ENCODE peak calls at places on chromosomes 16 and 17, in eight cellular contexts. E is fibroblast of pulmonary artery, K is uterus, Z is lung, V is kidney epithelial cell, S is heart right ventricle, D is HFFc6, Q is GM13976. L is an unnamed sample.
A peak's percentile ranks its signal among the peaks of the same experiment; 100 is the strongest.

GRCh38 chr16:64489449-64489848 is 632.4 kb downstream of the CDH11 start:
- DNase-seq in V (no peak), Z (no peak), K (no peak), Q (no peak), S (no peak), D (no peak), E (peak; percentile 26), L (no peak)

GRCh38 chr16:11164482-11165270 is 91.3 kb downstream of the SOCS1 start:
- DNase-seq in K (no peak), E (no peak), Z (no peak), D (no peak), Q (no peak), S (no peak), V (no peak), L (no peak)

GRCh38 chr16:65071371-65072311 is 50.2 kb downstream of the CDH11 start:
- DNase-seq in E (peak; percentile 38), D (peak; percentile 11), K (peak; percentile 37), V (no peak), S (peak; percentile 21), Z (no peak), Q (no peak), L (no peak)

GRCh38 chr17:27895940-27896535 is 2.9 kb upstream of the LYRM9 start:
- DNase-seq in Z (no peak), Q (no peak), K (no peak), D (no peak), E (no peak), S (no peak), V (no peak), L (no peak)

GRCh38 chr17:17667947-17668346 is 13.3 kb upstream of the RAI1 start:
- DNase-seq in S (no peak), D (no peak), Z (no peak), E (no peak), V (no peak), K (no peak), Q (no peak), L (no peak)

GRCh38 chr17:6782244-6782643 is 6.2 kb downstream of the FBXO39 start:
- DNase-seq in K (no peak), S (no peak), V (no peak), Z (no peak), E (no peak), Q (no peak), D (no peak), L (no peak)

GRCh38 chr16:15950167-15950854 is 895 bp downstream of the ABCC1 start:
- DNase-seq in Z (peak; percentile 36), V (no peak), E (peak; percentile 57), K (peak; percentile 29), S (no peak), D (peak; percentile 33), Q (peak; percentile 65), L (peak; percentile 59)

GRCh38 chr16:10065014-10065413 is 117.2 kb downstream of the GRIN2A start:
- DNase-seq in S (no peak), Z (no peak), Q (no peak), E (no peak), D (no peak), K (no peak), V (no peak), L (no peak)

GRCh38 chr17:11628374-11628773 is 30.1 kb downstream of the DNAH9 start:
- DNase-seq in Q (no peak), S (no peak), V (no peak), K (no peak), D (no peak), Z (no peak), E (no peak), L (no peak)

DNA sequence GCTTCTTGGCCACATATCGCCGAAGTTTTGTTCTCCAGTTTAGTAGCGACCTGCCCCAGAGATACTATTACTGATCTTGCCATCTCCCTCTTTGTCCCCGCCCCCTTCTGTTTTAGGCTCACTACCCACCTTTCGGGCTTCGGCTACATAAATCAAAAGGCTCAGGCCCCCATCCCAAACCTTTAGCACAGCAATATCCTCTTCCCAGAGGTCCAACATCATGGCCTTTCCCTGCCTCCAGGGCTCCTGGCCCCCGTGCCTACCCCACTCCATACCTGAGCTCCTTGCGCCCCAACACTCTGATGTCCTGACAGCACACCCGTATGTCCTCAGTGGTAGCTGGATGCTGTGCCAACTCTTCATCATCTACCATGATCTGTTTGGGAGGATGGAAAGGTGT is 2.9 kb upstream of the PSMC5 start:
- DNase-seq in Q (no peak), V (no peak), E (no peak), K (no peak), Z (no peak), S (no peak), D (no peak), L (no peak)
- TF ChIP-seq CTCF in Q (no peak), V (no peak), E (no peak), K (no peak), Z (no peak), S (no peak), D (no peak), L (no peak)

DNA sequence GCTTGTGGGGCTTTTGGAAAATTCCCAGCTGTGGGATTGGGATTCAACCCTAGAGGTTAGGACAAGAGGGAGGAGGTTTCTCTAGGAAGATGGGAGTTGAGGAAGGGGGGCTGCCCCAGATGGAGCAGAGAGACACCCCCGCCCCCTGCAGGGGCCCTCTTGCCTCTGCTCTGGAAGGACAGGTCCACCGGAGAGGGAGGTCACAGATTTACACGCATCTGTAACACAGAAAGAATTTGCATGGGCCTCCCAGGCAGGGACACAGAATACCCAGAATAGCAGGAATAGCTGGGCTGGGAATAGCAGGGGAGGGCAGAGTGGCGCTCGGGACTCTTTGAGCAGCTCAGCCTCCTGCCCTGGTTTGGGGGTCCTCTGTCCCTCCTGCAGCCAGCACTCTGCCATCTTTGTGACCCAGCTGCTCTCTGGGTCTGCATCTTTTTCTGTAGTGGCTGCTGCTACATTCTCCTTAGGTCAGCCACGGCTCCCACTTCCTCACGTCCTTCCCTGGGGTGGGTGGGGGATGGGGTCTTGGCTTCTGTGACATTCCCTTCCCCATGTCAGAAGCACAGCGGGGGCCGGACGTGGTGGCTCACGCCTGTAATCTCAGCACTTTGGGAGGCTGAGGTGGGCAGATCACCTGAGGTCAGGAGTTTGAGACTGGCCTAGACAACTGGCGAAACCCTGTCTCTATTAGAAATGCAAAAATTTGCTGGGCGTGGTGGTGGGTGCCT is 33.9 kb upstream of the PLLP start:
- DNase-seq in Q (no peak), Z (no peak), E (peak; percentile 38), S (peak; percentile 47), D (peak; percentile 13), K (no peak), V (no peak), L (no peak)
- TF ChIP-seq CTCF in Q (no peak), Z (no peak), E (no peak), S (no peak), D (no peak), K (no peak), V (no peak), L (no peak)

GRCh38 chr16:68993421-68993820 is 112.0 kb upstream of the HAS3 start:
- DNase-seq in E (no peak), V (no peak), Q (no peak), Z (no peak), S (no peak), D (no peak), K (no peak), L (no peak)

GRCh38 chr16:68997564-68997963 is 107.9 kb upstream of the HAS3 start:
- DNase-seq in V (no peak), K (no peak), Z (no peak), Q (no peak), E (no peak), D (no peak), S (no peak), L (no peak)

GRCh38 chr16:68993885-68994284 is 111.6 kb upstream of the HAS3 start:
- DNase-seq in S (no peak), Q (no peak), K (no peak), V (peak; percentile 92), E (peak; percentile 94), D (peak; percentile 91), Z (no peak), L (no peak)

GRCh38 chr16:68994324-68994723 is 111.1 kb upstream of the HAS3 start:
- DNase-seq in Z (no peak), Q (no peak), S (no peak), D (no peak), V (no peak), E (no peak), K (no peak), L (no peak)

GRCh38 chr16:68995011-68995504 is 110.4 kb upstream of the HAS3 start:
- DNase-seq in Z (no peak), K (no peak), E (peak; percentile 73), D (peak; percentile 69), Q (no peak), V (peak; percentile 38), S (no peak), L (no peak)
- TF ChIP-seq CTCF in Z (no peak), K (no peak), E (peak; percentile 50), D (peak; percentile 78), Q (no peak), V (peak; percentile 66), S (no peak), L (no peak)

GRCh38 chr17:67360880-67361279 is 5.5 kb downstream of the PSMD12 start:
- DNase-seq in Q (no peak), V (no peak), E (no peak), S (no peak), K (no peak), D (no peak), Z (no peak), L (no peak)

GRCh38 chr17:67364847-67365761 is 1.3 kb downstream of the PSMD12 start:
- DNase-seq in E (no peak), K (no peak), S (no peak), V (no peak), Z (no peak), D (no peak), Q (no peak), L (no peak)

GRCh38 chr17:67365762-67366192 is 600 bp downstream of the PSMD12 start:
- DNase-seq in Q (no peak), E (peak; percentile 71), Z (no peak), K (no peak), S (no peak), V (no peak), D (peak; percentile 53), L (no peak)

GRCh38 chr17:67362173-67362572 is 4.2 kb downstream of the PSMD12 start:
- DNase-seq in S (no peak), K (no peak), Z (no peak), E (no peak), Q (no peak), V (no peak), D (no peak), L (no peak)

DNA sequence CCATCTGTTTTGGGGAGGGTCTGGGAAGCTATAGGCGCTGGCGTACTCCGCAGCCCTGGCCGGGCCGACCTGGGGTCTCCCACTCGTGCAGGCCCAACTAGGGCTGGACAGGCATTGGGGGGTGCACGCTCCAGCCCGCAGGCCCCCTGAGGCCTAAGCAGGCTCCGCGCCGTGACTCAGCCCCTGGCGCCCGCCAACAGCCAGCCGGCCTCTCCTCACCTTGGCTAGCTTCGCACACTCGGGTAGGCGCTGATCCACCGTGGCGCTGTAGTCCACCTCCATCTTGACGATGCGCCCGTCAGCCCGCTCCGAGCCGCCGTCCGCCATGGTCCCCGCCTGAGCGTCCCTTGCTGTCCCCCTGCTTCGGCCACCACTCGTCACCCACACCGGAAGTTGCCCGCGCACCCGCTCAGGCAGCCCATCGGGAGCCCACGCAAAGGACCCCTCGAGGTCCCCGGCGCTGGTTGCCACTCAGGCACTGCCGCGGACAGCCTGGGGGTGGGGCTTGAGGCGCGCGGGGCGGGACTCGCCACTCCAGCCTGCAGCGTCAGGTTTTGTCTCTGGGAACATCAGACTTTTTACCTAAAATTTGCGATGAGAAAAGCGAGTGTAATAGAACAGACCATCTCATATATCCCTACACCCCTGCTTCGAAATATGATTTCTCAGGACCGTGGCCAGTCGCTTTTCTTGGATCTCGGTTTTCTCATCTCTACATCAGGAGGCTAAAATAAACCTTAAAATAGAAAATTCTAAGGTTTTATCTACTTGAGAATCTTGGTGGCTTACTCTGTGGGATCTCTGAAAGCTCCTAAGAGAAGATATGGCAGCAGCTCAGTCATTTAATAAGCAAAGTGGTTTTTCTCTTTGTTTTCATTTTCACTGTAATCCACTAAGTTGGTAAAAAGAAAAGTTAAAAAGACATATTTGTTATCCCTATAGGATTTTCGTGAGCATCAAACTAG is at the start of gene PSMD12:
- DNase-seq in Q (peak; percentile 96), D (peak; percentile 85), S (peak; percentile 94), V (no peak), E (peak; percentile 92), Z (peak; percentile 94), K (peak; percentile 89), L (peak; percentile 95)
- TF ChIP-seq CTCF in Q (no peak), D (peak; percentile 27), S (no peak), V (peak; percentile 1), E (no peak), Z (no peak), K (no peak), L (no peak)

L was measured in GM10248.